ENCODE peak calls at places on chromosomes 2 and 18, in five cellular contexts. M is neural crest cell, O is left lung, V is ovary, U is dorsolateral prefrontal cortex. S is an unnamed sample.

GRCh38 chr18:13603304-13604019 is 122.9 kb downstream of the FAM210A start:
- DNase-seq in M (no peak), U (no peak), V (no peak), O (no peak), S (no peak)

GRCh38 chr18:79698668-79699335 is 19.2 kb downstream of the CTDP1 start:
- DNase-seq in M (no peak), O (no peak), V (no peak), U (no peak), S (no peak)

GRCh38 chr2:42542871-42543270 is 25.6 kb upstream of the MTA3 start:
- DNase-seq in U (no peak), M (no peak), V (no peak), O (no peak), S (no peak)

GRCh38 chr18:36905560-36905959 is 76.6 kb downstream of the KIAA1328 start:
- DNase-seq in U (no peak), O (no peak), M (no peak), V (no peak), S (no peak)

GRCh38 chr2:23510471-23510870 is 125.5 kb downstream of the KLHL29 start:
- DNase-seq in V (no peak), O (no peak), M (no peak), U (no peak), S (no peak)

GRCh38 chr2:119049968-119050657 is 108.1 kb downstream of the MARCO start:
- DNase-seq in M (no peak), U (no peak), O (no peak), V (no peak), S (no peak)

GRCh38 chr2:240949791-240950705 is 43.9 kb downstream of the CROCC2 start:
- DNase-seq in V (no peak), M (no peak), U (peak), O (peak), S (peak)

GRCh38 chr18:38759457-38759856 is 1193.9 kb upstream of the CELF4 start:
- DNase-seq in O (no peak), V (no peak), U (no peak), M (no peak), S (no peak)

GRCh38 chr2:226869371-226869770 is 33.5 kb downstream of the RHBDD1 start:
- DNase-seq in V (no peak), O (no peak), U (no peak), M (no peak), S (no peak)

GRCh38 chr2:112483047-112483473 is 1.1 kb downstream of the TTL start:
- DNase-seq in U (peak), M (peak), V (no peak), O (no peak), S (no peak)

GRCh38 chr2:45199973-45200372 is 190.7 kb upstream of the SIX2 start:
- DNase-seq in V (no peak), O (no peak), U (no peak), M (no peak), S (no peak)

GRCh38 chr2:216216951-216217903 is 108.1 kb downstream of the XRCC5 start:
- DNase-seq in O (peak), V (no peak), U (no peak), M (no peak), S (no peak)

GRCh38 chr2:127472268-127472667 is 54.0 kb downstream of the IWS1 start:
- DNase-seq in O (no peak), U (no peak), V (no peak), M (no peak), S (no peak)

GRCh38 chr18:24232814-24233213 is 94.0 kb downstream of the CABYR start:
- DNase-seq in U (no peak), M (no peak), V (no peak), O (no peak), S (no peak)

GRCh38 chr18:3885209-3885792 is 435.3 kb downstream of the TGIF1 start:
- DNase-seq in V (no peak), U (no peak), O (no peak), M (no peak), S (no peak)

GRCh38 chr2:217049931-217050330 is 190.1 kb upstream of the TNP1 start:
- DNase-seq in V (no peak), U (no peak), M (no peak), O (no peak), S (no peak)

GRCh38 chr18:76459687-76460350 is 35.2 kb downstream of the ZNF516 start:
- DNase-seq in U (no peak), V (peak), M (no peak), O (no peak), S (no peak)

GRCh38 chr2:4930704-4931103 is 761.5 kb upstream of the SOX11 start:
- DNase-seq in U (no peak), M (no peak), O (no peak), V (no peak), S (no peak)

GRCh38 chr2:136448435-136448834 is 316.9 kb upstream of the THSD7B start:
- DNase-seq in U (no peak), O (no peak), V (no peak), M (no peak), S (no peak)

GRCh38 chr18:50780144-50780543 is 39.7 kb downstream of the MRO start:
- DNase-seq in V (no peak), M (no peak), U (no peak), O (no peak), S (no peak)

GRCh38 chr2:71776227-71776626 is 322.9 kb downstream of the DYSF start:
- DNase-seq in U (no peak), M (no peak), V (no peak), O (no peak), S (no peak)

GRCh38 chr2:71777946-71778345 is 324.6 kb downstream of the DYSF start:
- DNase-seq in U (no peak), M (no peak), V (no peak), O (no peak), S (no peak)

GRCh38 chr2:71779306-71779855 is 326.0 kb downstream of the DYSF start:
- DNase-seq in V (peak), M (no peak), U (no peak), O (no peak), S (no peak)

GRCh38 chr2:71780162-71780561 is 326.8 kb downstream of the DYSF start:
- DNase-seq in U (no peak), V (no peak), M (no peak), O (no peak), S (peak)

DNA sequence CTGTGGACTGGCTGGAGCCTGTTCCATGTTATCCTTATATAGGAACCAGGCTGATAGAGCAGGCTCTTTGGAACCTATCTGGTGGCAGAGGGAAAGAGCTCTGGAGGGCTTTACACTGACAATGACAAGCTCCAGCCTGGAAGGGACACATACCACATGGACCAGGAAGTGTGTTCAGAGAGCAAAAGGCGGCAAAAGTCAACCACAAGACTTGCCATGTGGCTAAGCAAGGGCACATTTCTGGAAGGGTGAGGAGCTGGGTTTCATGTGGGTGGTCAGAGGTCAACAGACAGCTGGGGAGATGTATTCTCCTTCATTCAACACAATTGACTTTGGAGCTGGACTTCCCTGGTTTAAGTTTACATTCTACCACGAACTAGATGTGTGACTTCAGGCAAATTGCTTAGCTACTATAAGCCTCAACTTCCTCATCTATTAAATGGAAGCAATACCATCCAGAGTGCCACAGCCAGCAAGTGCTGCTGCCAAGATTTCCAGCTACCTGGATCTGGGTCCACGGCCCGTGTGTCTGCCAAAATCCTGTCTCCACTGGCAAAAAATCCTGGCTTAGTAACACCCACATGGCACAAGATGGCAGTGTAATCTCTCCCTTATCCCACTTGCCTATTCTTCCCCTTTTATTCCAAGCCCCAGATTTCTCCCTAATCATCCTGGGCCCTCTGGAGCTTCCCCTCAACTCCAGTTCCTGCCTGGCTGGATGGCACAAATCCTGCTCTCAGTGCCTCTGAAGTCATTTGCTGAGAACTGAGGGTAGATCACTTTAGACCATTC is 325.3 kb downstream of the DYSF start:
- DNase-seq in U (no peak), O (no peak), V (no peak), M (peak), S (no peak)
- TF ChIP-seq CTCF in U (no peak), O (no peak), V (no peak), M (no peak), S (no peak)

GRCh38 chr2:142580691-142581090 is 296.8 kb upstream of the KYNU start:
- DNase-seq in U (no peak), O (no peak), M (no peak), V (no peak), S (no peak)

GRCh38 chr2:142585785-142586184 is 291.7 kb upstream of the KYNU start:
- DNase-seq in M (no peak), V (no peak), O (no peak), U (no peak), S (no peak)

GRCh38 chr2:142586693-142587432 is 290.6 kb upstream of the KYNU start:
- DNase-seq in M (no peak), U (no peak), V (no peak), O (no peak), S (no peak)

GRCh38 chr2:142581491-142581890 is 296.0 kb upstream of the KYNU start:
- DNase-seq in V (no peak), U (no peak), O (no peak), M (no peak), S (no peak)

DNA sequence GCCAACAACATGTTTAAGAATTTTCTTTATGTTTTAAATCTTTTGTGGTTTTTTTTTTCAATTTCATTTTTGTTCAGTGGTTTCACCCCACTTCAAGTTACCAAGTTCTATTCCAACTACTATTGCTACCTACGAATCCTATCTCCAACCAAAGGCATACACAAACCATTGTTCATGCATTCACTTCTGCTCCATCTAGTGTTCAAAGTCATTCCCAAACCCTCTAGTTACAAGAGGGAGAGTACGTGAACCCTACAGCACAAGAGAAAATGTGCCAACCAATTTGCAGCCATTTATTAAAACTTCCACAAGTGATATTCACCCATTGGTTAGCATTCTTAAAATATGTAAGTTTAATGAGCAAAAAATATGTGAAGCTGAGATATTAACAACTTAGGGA is 295.1 kb upstream of the KYNU start:
- DNase-seq in V (no peak), M (no peak), O (no peak), U (no peak), S (no peak)
- TF ChIP-seq CTCF in V (no peak), M (no peak), O (no peak), U (no peak), S (no peak)

DNA sequence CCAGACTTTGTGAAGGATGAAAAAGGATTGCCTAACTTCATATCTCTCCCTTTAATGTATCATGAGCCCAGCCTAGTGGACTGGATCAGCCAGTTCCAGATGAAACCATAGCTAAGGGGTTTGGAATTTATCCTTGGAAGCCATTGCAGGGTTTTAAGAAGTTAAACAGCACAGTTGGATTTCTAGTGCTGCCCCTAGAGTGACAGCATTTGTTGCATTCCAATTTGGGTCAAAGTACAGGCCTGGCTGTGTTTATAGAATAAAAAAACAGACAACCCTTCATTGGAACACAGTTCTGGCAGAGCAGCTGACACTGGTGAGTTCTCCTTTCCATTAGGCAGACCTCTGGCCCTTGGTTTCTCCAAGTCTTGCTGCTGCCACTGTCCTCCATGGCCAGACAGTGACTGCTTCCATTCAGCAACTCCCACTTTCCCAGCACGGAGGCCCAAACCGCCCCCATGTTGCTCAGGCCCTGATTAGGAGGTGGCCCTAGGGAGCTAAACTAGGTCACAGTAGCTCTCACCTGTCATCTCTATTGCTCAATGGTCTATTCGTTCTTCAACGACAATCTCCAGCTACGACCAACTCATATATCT is 8.0 kb downstream of the GPR39 start:
- DNase-seq in O (no peak), M (no peak), V (no peak), U (no peak), S (no peak)
- TF ChIP-seq CTCF in O (no peak), M (no peak), V (no peak), U (no peak), S (no peak)

GRCh38 chr2:235793163-235793752 is 299.4 kb downstream of the AGAP1 start:
- DNase-seq in U (no peak), O (no peak), V (no peak), M (peak), S (no peak)
- TF ChIP-seq CTCF in U (no peak), O (no peak), V (no peak), M (peak), S (peak)

DNA sequence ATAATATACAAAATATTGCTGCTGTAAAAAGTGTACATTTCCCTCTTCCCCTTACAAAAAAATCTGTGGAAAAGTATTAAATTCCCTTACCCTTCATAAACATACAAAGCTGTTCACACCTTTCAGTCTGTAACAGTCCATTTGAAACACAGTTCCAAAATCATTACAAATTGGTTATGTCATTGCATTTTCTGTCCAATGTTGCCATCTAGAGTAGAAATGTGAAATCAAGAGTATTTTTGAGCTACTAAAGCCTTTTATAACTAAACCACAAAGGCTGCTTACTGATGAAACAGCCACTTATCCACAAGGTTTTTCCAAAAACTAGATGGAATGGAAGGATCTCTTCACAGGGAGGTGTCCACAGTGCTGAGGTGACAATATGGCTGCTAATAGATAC is 72.5 kb downstream of the SS18 start:
- DNase-seq in M (no peak), U (no peak), V (no peak), O (no peak), S (no peak)
- TF ChIP-seq CTCF in M (peak), U (peak), V (no peak), O (no peak), S (peak)